ENCODE peak calls at places on chromosomes 11 and 22, in nine cellular contexts. One of them, this sample, is unnamed.

GRCh38 chr11:73312806-73313403 is 4.8 kb downstream of the ARHGEF17 start:
- DNase-seq in fibroblast of lung: peak; percentile 50
- DNase-seq in heart left ventricle: no peak
- DNase-seq in ovary: no peak
- DNase-seq in kidney epithelial cell: no peak
- DNase-seq in CD4-positive, alpha-beta memory T cell: no peak
- DNase-seq in astrocyte of the spinal cord: peak; percentile 72
- DNase-seq in left ventricle myocardium inferior: no peak
- DNase-seq in GM06990: no peak
- DNase-seq in this sample: no peak

GRCh38 chr11:64224151-64224890 is 1.7 kb downstream of the TRPT1 start:
- DNase-seq in left ventricle myocardium inferior: no peak
- DNase-seq in heart left ventricle: peak; percentile 31
- DNase-seq in kidney epithelial cell: no peak
- DNase-seq in astrocyte of the spinal cord: no peak
- DNase-seq in ovary: peak; percentile 41
- DNase-seq in GM06990: no peak
- DNase-seq in fibroblast of lung: peak; percentile 37
- DNase-seq in CD4-positive, alpha-beta memory T cell: no peak
- DNase-seq in this sample: no peak

GRCh38 chr11:130675456-130675855 is 227.0 kb downstream of the ADAMTS15 start:
- DNase-seq in astrocyte of the spinal cord: peak; percentile 60
- DNase-seq in left ventricle myocardium inferior: peak; percentile 86
- DNase-seq in GM06990: no peak
- DNase-seq in CD4-positive, alpha-beta memory T cell: no peak
- DNase-seq in kidney epithelial cell: no peak
- DNase-seq in heart left ventricle: peak; percentile 93
- DNase-seq in ovary: no peak
- DNase-seq in fibroblast of lung: peak; percentile 75
- DNase-seq in this sample: peak; percentile 89

GRCh38 chr11:6654281-6655019 is 1.2 kb downstream of the DCHS1 start:
- DNase-seq in astrocyte of the spinal cord: no peak
- DNase-seq in ovary: no peak
- DNase-seq in GM06990: no peak
- DNase-seq in left ventricle myocardium inferior: no peak
- DNase-seq in heart left ventricle: no peak
- DNase-seq in kidney epithelial cell: no peak
- DNase-seq in CD4-positive, alpha-beta memory T cell: no peak
- DNase-seq in fibroblast of lung: no peak
- DNase-seq in this sample: no peak

GRCh38 chr11:12270817-12271216 is 106.6 kb upstream of the PARVA start:
- DNase-seq in kidney epithelial cell: no peak
- DNase-seq in ovary: no peak
- DNase-seq in astrocyte of the spinal cord: no peak
- DNase-seq in fibroblast of lung: no peak
- DNase-seq in heart left ventricle: no peak
- DNase-seq in GM06990: no peak
- DNase-seq in left ventricle myocardium inferior: no peak
- DNase-seq in CD4-positive, alpha-beta memory T cell: no peak
- DNase-seq in this sample: no peak

GRCh38 chr11:123180166-123180565 is 14.9 kb downstream of the CLMP start:
- DNase-seq in left ventricle myocardium inferior: no peak
- DNase-seq in astrocyte of the spinal cord: no peak
- DNase-seq in fibroblast of lung: peak; percentile 56
- DNase-seq in kidney epithelial cell: no peak
- DNase-seq in CD4-positive, alpha-beta memory T cell: no peak
- DNase-seq in ovary: no peak
- DNase-seq in GM06990: no peak
- DNase-seq in heart left ventricle: no peak
- DNase-seq in this sample: no peak

GRCh38 chr11:876550-876949 is 33.9 kb downstream of the TSPAN4 start:
- DNase-seq in heart left ventricle: peak; percentile 77
- DNase-seq in CD4-positive, alpha-beta memory T cell: no peak
- DNase-seq in kidney epithelial cell: no peak
- DNase-seq in ovary: peak; percentile 68
- DNase-seq in GM06990: no peak
- DNase-seq in left ventricle myocardium inferior: peak; percentile 70
- DNase-seq in astrocyte of the spinal cord: no peak
- DNase-seq in fibroblast of lung: no peak
- DNase-seq in this sample: no peak

GRCh38 chr11:17403977-17404759 is 15.7 kb upstream of the KCNJ11 start:
- DNase-seq in heart left ventricle: no peak
- DNase-seq in CD4-positive, alpha-beta memory T cell: no peak
- DNase-seq in fibroblast of lung: peak; percentile 45
- DNase-seq in astrocyte of the spinal cord: no peak
- DNase-seq in kidney epithelial cell: peak; percentile 72
- DNase-seq in GM06990: no peak
- DNase-seq in left ventricle myocardium inferior: no peak
- DNase-seq in ovary: no peak
- DNase-seq in this sample: no peak

GRCh38 chr11:6259638-6260019 is at the start of gene CCKBR:
- DNase-seq in GM06990: no peak
- DNase-seq in ovary: no peak
- DNase-seq in kidney epithelial cell: no peak
- DNase-seq in CD4-positive, alpha-beta memory T cell: peak; percentile 53
- DNase-seq in left ventricle myocardium inferior: no peak
- DNase-seq in astrocyte of the spinal cord: no peak
- DNase-seq in heart left ventricle: no peak
- DNase-seq in fibroblast of lung: no peak
- DNase-seq in this sample: no peak

DNA sequence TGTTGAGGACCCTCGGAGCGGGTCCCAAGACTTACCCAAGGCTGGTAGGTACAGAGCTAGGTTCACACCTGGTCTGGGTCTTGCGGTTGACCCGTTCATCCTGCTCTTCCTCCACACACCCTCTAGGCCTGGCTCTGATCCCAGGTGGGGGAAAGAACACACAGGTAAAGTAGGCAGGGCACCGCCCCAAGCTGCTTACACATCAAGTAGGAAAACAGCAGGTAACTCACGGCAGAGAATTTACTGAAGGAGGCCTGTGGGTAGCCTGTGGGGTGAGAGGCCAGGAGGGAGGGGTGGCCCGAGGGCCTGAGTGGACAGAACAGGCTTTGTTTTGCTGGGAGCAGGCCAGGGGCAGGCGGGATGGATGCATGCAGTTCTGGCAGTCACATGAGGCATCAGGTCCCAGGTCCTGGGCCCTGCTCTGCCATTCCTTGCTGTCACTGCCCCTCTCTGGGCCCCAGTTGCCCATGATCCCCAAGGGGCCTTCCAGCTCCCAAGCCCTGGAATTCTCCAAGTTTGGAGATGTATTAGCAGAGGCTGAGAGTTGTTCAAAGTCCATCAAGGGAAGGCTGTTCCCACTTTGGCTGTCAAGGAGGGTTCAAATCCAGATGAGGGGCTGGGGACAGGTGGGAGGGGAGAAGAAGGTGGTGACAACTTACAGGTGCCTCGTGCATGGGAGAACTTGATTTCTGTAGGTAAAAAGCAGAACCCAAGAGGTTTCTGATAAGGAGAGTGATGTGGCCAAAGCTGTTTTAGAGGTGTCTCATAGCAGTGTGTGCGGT is 5.7 kb downstream of the TSKU start:
- DNase-seq in CD4-positive, alpha-beta memory T cell: no peak
- DNase-seq in kidney epithelial cell: no peak
- DNase-seq in heart left ventricle: no peak
- DNase-seq in left ventricle myocardium inferior: no peak
- DNase-seq in fibroblast of lung: no peak
- DNase-seq in ovary: peak; percentile 78
- DNase-seq in GM06990: no peak
- DNase-seq in astrocyte of the spinal cord: no peak
- DNase-seq in this sample: no peak
- H3K4me3 ChIP-seq in CD4-positive, alpha-beta memory T cell: no peak overlapping the region
- H3K4me3 ChIP-seq in kidney epithelial cell: no peak overlapping the region
- H3K4me3 ChIP-seq in heart left ventricle: no peak overlapping the region
- H3K4me3 ChIP-seq in left ventricle myocardium inferior: peak overlapping the region; percentile 7
- H3K4me3 ChIP-seq in fibroblast of lung: no peak overlapping the region
- H3K4me3 ChIP-seq in ovary: no peak overlapping the region
- H3K4me3 ChIP-seq in GM06990: no peak overlapping the region
- H3K4me3 ChIP-seq in astrocyte of the spinal cord: no peak overlapping the region
- H3K4me3 ChIP-seq in this sample: no peak overlapping the region

DNA sequence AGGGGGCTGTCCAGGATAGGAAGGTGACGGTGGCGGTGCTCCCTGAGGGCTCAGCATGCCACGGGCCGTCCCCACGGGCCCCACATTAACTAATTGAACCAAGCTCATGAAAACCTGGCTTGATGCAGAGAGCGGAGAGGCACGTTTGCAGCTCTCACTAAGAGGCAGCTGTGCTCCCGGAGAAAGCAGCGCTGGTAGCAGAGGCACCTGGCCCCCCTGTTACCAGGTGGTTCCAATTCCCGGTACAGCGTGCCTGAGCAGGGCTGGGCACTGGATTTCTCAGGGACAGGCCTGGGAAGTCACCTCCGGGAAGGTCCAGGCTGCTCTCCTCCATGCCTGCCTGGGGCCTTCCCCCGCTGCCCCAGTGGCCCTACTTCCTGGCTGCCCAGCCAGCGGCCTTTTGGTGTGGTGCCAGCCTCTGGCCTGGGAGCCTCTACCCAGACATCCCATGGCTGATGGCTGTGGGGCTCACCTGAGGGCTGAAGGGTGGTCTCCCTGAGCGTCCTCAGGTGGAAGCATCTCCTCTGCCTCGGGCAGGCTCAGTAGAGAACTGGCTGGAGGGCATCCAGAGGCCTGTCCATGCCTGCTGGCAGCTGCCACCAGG is 1.2 kb downstream of the KCNQ1 start:
- DNase-seq in fibroblast of lung: no peak
- DNase-seq in ovary: no peak
- DNase-seq in astrocyte of the spinal cord: no peak
- DNase-seq in heart left ventricle: peak; percentile 40
- DNase-seq in kidney epithelial cell: no peak
- DNase-seq in CD4-positive, alpha-beta memory T cell: no peak
- DNase-seq in GM06990: no peak
- DNase-seq in left ventricle myocardium inferior: no peak
- DNase-seq in this sample: no peak
- H3K4me3 ChIP-seq in fibroblast of lung: no peak overlapping the region
- H3K4me3 ChIP-seq in ovary: no peak overlapping the region
- H3K4me3 ChIP-seq in astrocyte of the spinal cord: no peak overlapping the region
- H3K4me3 ChIP-seq in heart left ventricle: peak overlapping the region; percentile 63
- H3K4me3 ChIP-seq in kidney epithelial cell: no peak overlapping the region
- H3K4me3 ChIP-seq in CD4-positive, alpha-beta memory T cell: peak overlapping the region; percentile 68
- H3K4me3 ChIP-seq in GM06990: no peak overlapping the region
- H3K4me3 ChIP-seq in left ventricle myocardium inferior: peak overlapping the region; percentile 66
- H3K4me3 ChIP-seq in this sample: no peak overlapping the region

DNA sequence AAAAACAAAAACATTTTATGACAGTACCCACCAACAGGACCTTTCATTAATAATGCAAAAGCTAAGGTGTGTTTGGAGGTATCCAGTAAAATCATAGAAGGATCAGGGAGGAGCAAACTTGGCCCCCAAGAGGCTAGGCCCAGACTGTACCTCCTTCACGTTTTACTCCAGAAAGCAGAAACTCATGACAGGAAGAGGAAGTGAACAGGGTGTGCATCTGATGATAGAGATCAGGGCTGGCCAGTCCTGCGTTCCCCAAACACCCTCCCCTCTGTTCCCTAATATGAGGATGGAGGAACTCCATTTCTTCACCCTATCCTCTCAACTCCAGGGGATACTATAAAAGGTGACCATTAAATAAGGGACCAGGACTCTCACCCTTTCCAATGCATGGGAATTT is 10.2 kb upstream of the MS4A12 start:
- DNase-seq in kidney epithelial cell: no peak
- DNase-seq in GM06990: no peak
- DNase-seq in fibroblast of lung: no peak
- DNase-seq in ovary: no peak
- DNase-seq in CD4-positive, alpha-beta memory T cell: no peak
- DNase-seq in heart left ventricle: no peak
- DNase-seq in astrocyte of the spinal cord: no peak
- DNase-seq in left ventricle myocardium inferior: no peak
- DNase-seq in this sample: no peak
- H3K4me3 ChIP-seq in kidney epithelial cell: no peak overlapping the region
- H3K4me3 ChIP-seq in GM06990: no peak overlapping the region
- H3K4me3 ChIP-seq in fibroblast of lung: no peak overlapping the region
- H3K4me3 ChIP-seq in ovary: no peak overlapping the region
- H3K4me3 ChIP-seq in CD4-positive, alpha-beta memory T cell: no peak overlapping the region
- H3K4me3 ChIP-seq in heart left ventricle: no peak overlapping the region
- H3K4me3 ChIP-seq in astrocyte of the spinal cord: no peak overlapping the region
- H3K4me3 ChIP-seq in left ventricle myocardium inferior: no peak overlapping the region
- H3K4me3 ChIP-seq in this sample: no peak overlapping the region

GRCh38 chr22:36454916-36455570 is 26.4 kb downstream of the TXN2 start:
- DNase-seq in kidney epithelial cell: peak; percentile 54
- DNase-seq in heart left ventricle: peak; percentile 95
- DNase-seq in astrocyte of the spinal cord: peak; percentile 94
- DNase-seq in GM06990: peak; percentile 95
- DNase-seq in left ventricle myocardium inferior: peak; percentile 93
- DNase-seq in fibroblast of lung: peak; percentile 93
- DNase-seq in CD4-positive, alpha-beta memory T cell: peak; percentile 95
- DNase-seq in ovary: peak; percentile 95
- DNase-seq in this sample: peak; percentile 36

GRCh38 chr22:36453266-36453607 is 28.2 kb downstream of the TXN2 start:
- DNase-seq in left ventricle myocardium inferior: no peak
- DNase-seq in kidney epithelial cell: no peak
- DNase-seq in heart left ventricle: no peak
- DNase-seq in fibroblast of lung: no peak
- DNase-seq in astrocyte of the spinal cord: no peak
- DNase-seq in ovary: no peak
- DNase-seq in CD4-positive, alpha-beta memory T cell: no peak
- DNase-seq in GM06990: no peak
- DNase-seq in this sample: no peak

GRCh38 chr22:36455571-36456458 is 25.6 kb downstream of the TXN2 start:
- DNase-seq in astrocyte of the spinal cord: no peak
- DNase-seq in left ventricle myocardium inferior: no peak
- DNase-seq in GM06990: no peak
- DNase-seq in ovary: no peak
- DNase-seq in CD4-positive, alpha-beta memory T cell: no peak
- DNase-seq in fibroblast of lung: no peak
- DNase-seq in heart left ventricle: no peak
- DNase-seq in kidney epithelial cell: no peak
- DNase-seq in this sample: no peak

GRCh38 chr22:36452473-36453265 is 28.8 kb downstream of the TXN2 start:
- DNase-seq in left ventricle myocardium inferior: no peak
- DNase-seq in astrocyte of the spinal cord: no peak
- DNase-seq in fibroblast of lung: no peak
- DNase-seq in kidney epithelial cell: no peak
- DNase-seq in heart left ventricle: no peak
- DNase-seq in GM06990: no peak
- DNase-seq in CD4-positive, alpha-beta memory T cell: no peak
- DNase-seq in ovary: no peak
- DNase-seq in this sample: no peak

DNA sequence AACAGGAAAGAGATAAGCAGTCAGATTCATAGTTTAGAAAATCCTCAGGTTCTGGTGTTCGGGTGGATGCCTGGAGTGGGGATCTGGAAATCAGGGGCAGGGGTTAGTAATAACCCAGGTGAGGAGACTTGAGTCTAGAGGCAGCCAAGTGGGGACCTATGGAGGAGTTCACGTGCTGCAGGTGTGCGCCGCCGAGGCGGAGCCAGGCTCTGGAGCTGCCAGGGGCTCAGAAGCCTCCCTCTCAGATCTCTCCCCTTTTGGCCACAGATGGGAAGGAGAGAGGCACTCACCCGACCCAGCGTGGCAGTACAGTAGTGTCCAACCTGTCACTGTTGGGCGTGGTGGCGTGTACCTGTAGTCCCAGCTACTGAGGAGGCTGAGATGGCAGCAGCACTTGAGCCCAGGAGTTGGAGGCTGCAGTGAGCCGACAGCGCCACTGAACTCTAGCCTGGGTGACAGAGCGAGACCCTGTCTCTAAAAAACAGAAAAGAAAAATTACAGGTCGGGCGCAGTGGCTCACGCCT is 27.5 kb downstream of the TXN2 start:
- DNase-seq in heart left ventricle: no peak
- DNase-seq in kidney epithelial cell: no peak
- DNase-seq in fibroblast of lung: no peak
- DNase-seq in left ventricle myocardium inferior: no peak
- DNase-seq in astrocyte of the spinal cord: no peak
- DNase-seq in ovary: no peak
- DNase-seq in CD4-positive, alpha-beta memory T cell: no peak
- DNase-seq in GM06990: no peak
- DNase-seq in this sample: no peak
- H3K4me3 ChIP-seq in heart left ventricle: peak overlapping the region; percentile 67
- H3K4me3 ChIP-seq in kidney epithelial cell: no peak overlapping the region
- H3K4me3 ChIP-seq in fibroblast of lung: no peak overlapping the region
- H3K4me3 ChIP-seq in left ventricle myocardium inferior: no peak overlapping the region
- H3K4me3 ChIP-seq in astrocyte of the spinal cord: no peak overlapping the region
- H3K4me3 ChIP-seq in ovary: no peak overlapping the region
- H3K4me3 ChIP-seq in CD4-positive, alpha-beta memory T cell: no peak overlapping the region
- H3K4me3 ChIP-seq in GM06990: no peak overlapping the region
- H3K4me3 ChIP-seq in this sample: no peak overlapping the region

This sample was measured in skeletal muscle cell.